ENCODE peak calls at places on chromosome 2, in ten cellular contexts. One of them, this sample, is unnamed.
A peak's percentile ranks its signal among the peaks of the same experiment; 100 is the strongest.

GRCh38 chr2:205766765-205767359 is 84.6 kb downstream of the NRP2 start:
- DNase-seq in sigmoid colon: peak; percentile 89
- DNase-seq in suprapubic skin: no peak
- DNase-seq in transverse colon: peak; percentile 68
- DNase-seq in K562: peak; percentile 40
- DNase-seq in GM23338: peak; percentile 89
- DNase-seq in H1: peak; percentile 73
- DNase-seq in GM12878: no peak
- DNase-seq in breast epithelium: no peak
- DNase-seq in SK-N-SH: peak; percentile 75
- DNase-seq in this sample: no peak

GRCh38 chr2:39435974-39436591 is 1.0 kb downstream of the MAP4K3 start:
- DNase-seq in transverse colon: no peak
- DNase-seq in H1: no peak
- DNase-seq in GM12878: no peak
- DNase-seq in sigmoid colon: no peak
- DNase-seq in GM23338: no peak
- DNase-seq in suprapubic skin: no peak
- DNase-seq in SK-N-SH: peak; percentile 73
- DNase-seq in K562: no peak
- DNase-seq in breast epithelium: no peak
- DNase-seq in this sample: no peak

GRCh38 chr2:8009010-8009597 is 672.8 kb upstream of the ID2 start:
- DNase-seq in suprapubic skin: no peak
- DNase-seq in SK-N-SH: no peak
- DNase-seq in breast epithelium: no peak
- DNase-seq in GM23338: no peak
- DNase-seq in GM12878: no peak
- DNase-seq in K562: peak; percentile 62
- DNase-seq in sigmoid colon: no peak
- DNase-seq in H1: peak; percentile 16
- DNase-seq in transverse colon: no peak
- DNase-seq in this sample: no peak

GRCh38 chr2:207258191-207258991 is 92.6 kb upstream of the KLF7 start:
- DNase-seq in K562: no peak
- DNase-seq in breast epithelium: peak; percentile 67
- DNase-seq in transverse colon: peak; percentile 78
- DNase-seq in suprapubic skin: no peak
- DNase-seq in SK-N-SH: no peak
- DNase-seq in H1: no peak
- DNase-seq in sigmoid colon: peak; percentile 95
- DNase-seq in GM12878: no peak
- DNase-seq in GM23338: no peak
- DNase-seq in this sample: no peak

GRCh38 chr2:193549661-193550060 is 1354.9 kb upstream of the TMEFF2 start:
- DNase-seq in GM23338: no peak
- DNase-seq in H1: no peak
- DNase-seq in transverse colon: no peak
- DNase-seq in sigmoid colon: no peak
- DNase-seq in breast epithelium: no peak
- DNase-seq in GM12878: no peak
- DNase-seq in K562: no peak
- DNase-seq in SK-N-SH: no peak
- DNase-seq in suprapubic skin: no peak
- DNase-seq in this sample: no peak

GRCh38 chr2:239013670-239013960 is 165.7 kb downstream of the TWIST2 start:
- DNase-seq in sigmoid colon: no peak
- DNase-seq in breast epithelium: no peak
- DNase-seq in GM12878: no peak
- DNase-seq in SK-N-SH: no peak
- DNase-seq in suprapubic skin: no peak
- DNase-seq in K562: no peak
- DNase-seq in H1: no peak
- DNase-seq in transverse colon: no peak
- DNase-seq in GM23338: no peak
- DNase-seq in this sample: no peak

GRCh38 chr2:191983186-191983585 is 136.3 kb upstream of the CAVIN2 start:
- DNase-seq in H1: no peak
- DNase-seq in SK-N-SH: no peak
- DNase-seq in transverse colon: no peak
- DNase-seq in GM23338: no peak
- DNase-seq in sigmoid colon: no peak
- DNase-seq in GM12878: no peak
- DNase-seq in K562: no peak
- DNase-seq in suprapubic skin: no peak
- DNase-seq in breast epithelium: no peak
- DNase-seq in this sample: no peak

GRCh38 chr2:218230882-218231281 is 13.9 kb downstream of the ARPC2 start:
- DNase-seq in breast epithelium: no peak
- DNase-seq in H1: no peak
- DNase-seq in K562: peak; percentile 25
- DNase-seq in GM23338: peak; percentile 37
- DNase-seq in sigmoid colon: no peak
- DNase-seq in SK-N-SH: peak; percentile 19
- DNase-seq in transverse colon: peak; percentile 59
- DNase-seq in GM12878: no peak
- DNase-seq in suprapubic skin: no peak
- DNase-seq in this sample: no peak

GRCh38 chr2:60764736-60765534 is 8.9 kb downstream of the PAPOLG start:
- DNase-seq in GM12878: no peak
- DNase-seq in H1: no peak
- DNase-seq in suprapubic skin: no peak
- DNase-seq in breast epithelium: no peak
- DNase-seq in transverse colon: no peak
- DNase-seq in GM23338: no peak
- DNase-seq in sigmoid colon: no peak
- DNase-seq in SK-N-SH: no peak
- DNase-seq in K562: no peak
- DNase-seq in this sample: no peak

DNA sequence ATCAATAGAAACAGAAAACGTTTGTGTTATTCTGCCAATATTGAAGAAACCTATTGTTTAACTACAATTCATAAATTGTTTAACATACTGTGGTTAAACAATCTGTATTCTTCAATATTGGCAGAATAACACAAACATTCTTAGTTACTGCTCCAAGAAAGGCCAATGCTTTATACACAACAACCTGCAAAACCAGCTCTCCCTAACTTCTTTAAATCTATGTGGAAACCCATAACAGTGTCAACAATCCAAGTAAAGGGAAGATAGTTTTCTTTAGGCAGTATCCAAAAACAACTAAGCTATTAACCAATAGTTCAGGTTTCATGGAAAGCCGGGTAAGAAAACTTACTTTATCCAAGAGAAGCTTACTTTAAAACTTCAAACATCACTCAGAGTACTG is 6.2 kb upstream of the RBM45 start:
- DNase-seq in K562: no peak
- DNase-seq in SK-N-SH: no peak
- DNase-seq in suprapubic skin: no peak
- DNase-seq in GM23338: no peak
- DNase-seq in transverse colon: no peak
- DNase-seq in H1: no peak
- DNase-seq in GM12878: no peak
- DNase-seq in breast epithelium: no peak
- DNase-seq in sigmoid colon: no peak
- DNase-seq in this sample: no peak
- TF ChIP-seq POLR2AphosphoS5 in K562: no peak
- TF ChIP-seq POLR2AphosphoS5 in SK-N-SH: no peak
- TF ChIP-seq POLR2AphosphoS5 in suprapubic skin: no peak
- TF ChIP-seq POLR2AphosphoS5 in GM23338: no peak
- TF ChIP-seq POLR2AphosphoS5 in transverse colon: no peak
- TF ChIP-seq POLR2AphosphoS5 in H1: no peak
- TF ChIP-seq POLR2AphosphoS5 in GM12878: no peak
- TF ChIP-seq POLR2AphosphoS5 in breast epithelium: no peak
- TF ChIP-seq POLR2AphosphoS5 in sigmoid colon: no peak
- TF ChIP-seq POLR2AphosphoS5 in this sample: no peak

DNA sequence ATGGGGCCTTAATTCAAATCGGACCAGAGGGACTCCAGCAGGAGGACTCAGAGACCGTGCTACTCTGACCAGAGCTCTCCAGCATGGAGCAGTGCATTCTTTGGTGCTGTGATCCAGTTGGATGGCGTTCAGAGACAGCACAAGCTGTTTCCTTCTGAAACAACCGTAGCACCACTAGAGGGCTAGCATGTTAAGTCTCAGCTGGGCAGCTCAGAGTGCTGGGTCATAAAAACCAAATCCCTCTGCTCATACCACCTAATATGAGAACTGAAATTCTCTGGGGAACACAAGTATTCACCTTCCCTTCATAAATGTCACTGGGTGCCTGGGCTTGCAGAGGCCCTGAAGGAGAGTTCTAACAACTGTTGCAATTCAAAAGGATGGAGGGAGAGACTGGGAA is 97.7 kb upstream of the TFCP2L1 start:
- DNase-seq in GM12878: no peak
- DNase-seq in K562: no peak
- DNase-seq in suprapubic skin: no peak
- DNase-seq in GM23338: peak; percentile 44
- DNase-seq in breast epithelium: no peak
- DNase-seq in transverse colon: no peak
- DNase-seq in SK-N-SH: no peak
- DNase-seq in H1: no peak
- DNase-seq in sigmoid colon: no peak
- DNase-seq in this sample: no peak
- TF ChIP-seq CTCF in GM12878: peak; percentile 26
- TF ChIP-seq CTCF in K562: no peak
- TF ChIP-seq CTCF in suprapubic skin: no peak
- TF ChIP-seq CTCF in GM23338: peak; percentile 42
- TF ChIP-seq CTCF in breast epithelium: no peak
- TF ChIP-seq CTCF in transverse colon: no peak
- TF ChIP-seq CTCF in SK-N-SH: peak; percentile 8
- TF ChIP-seq CTCF in H1: peak; percentile 11
- TF ChIP-seq CTCF in sigmoid colon: no peak
- TF ChIP-seq CTCF in this sample: no peak

GRCh38 chr2:66667288-66667780 is 232.4 kb downstream of the MEIS1 start:
- DNase-seq in H1: no peak
- DNase-seq in suprapubic skin: no peak
- DNase-seq in transverse colon: no peak
- DNase-seq in GM12878: no peak
- DNase-seq in K562: no peak
- DNase-seq in SK-N-SH: no peak
- DNase-seq in breast epithelium: no peak
- DNase-seq in GM23338: no peak
- DNase-seq in sigmoid colon: no peak
- DNase-seq in this sample: no peak

GRCh38 chr2:66660804-66661203 is 225.9 kb downstream of the MEIS1 start:
- DNase-seq in breast epithelium: no peak
- DNase-seq in sigmoid colon: no peak
- DNase-seq in suprapubic skin: no peak
- DNase-seq in H1: no peak
- DNase-seq in GM12878: no peak
- DNase-seq in transverse colon: no peak
- DNase-seq in GM23338: no peak
- DNase-seq in K562: no peak
- DNase-seq in SK-N-SH: no peak
- DNase-seq in this sample: no peak

GRCh38 chr2:66661253-66662173 is 226.6 kb downstream of the MEIS1 start:
- DNase-seq in GM12878: no peak
- DNase-seq in GM23338: no peak
- DNase-seq in transverse colon: no peak
- DNase-seq in K562: no peak
- DNase-seq in H1: no peak
- DNase-seq in breast epithelium: no peak
- DNase-seq in sigmoid colon: no peak
- DNase-seq in suprapubic skin: no peak
- DNase-seq in SK-N-SH: no peak
- DNase-seq in this sample: no peak

GRCh38 chr2:66667852-66668251 is 232.9 kb downstream of the MEIS1 start:
- DNase-seq in breast epithelium: no peak
- DNase-seq in GM23338: no peak
- DNase-seq in transverse colon: no peak
- DNase-seq in SK-N-SH: no peak
- DNase-seq in suprapubic skin: no peak
- DNase-seq in sigmoid colon: no peak
- DNase-seq in GM12878: no peak
- DNase-seq in K562: no peak
- DNase-seq in H1: no peak
- DNase-seq in this sample: no peak

DNA sequence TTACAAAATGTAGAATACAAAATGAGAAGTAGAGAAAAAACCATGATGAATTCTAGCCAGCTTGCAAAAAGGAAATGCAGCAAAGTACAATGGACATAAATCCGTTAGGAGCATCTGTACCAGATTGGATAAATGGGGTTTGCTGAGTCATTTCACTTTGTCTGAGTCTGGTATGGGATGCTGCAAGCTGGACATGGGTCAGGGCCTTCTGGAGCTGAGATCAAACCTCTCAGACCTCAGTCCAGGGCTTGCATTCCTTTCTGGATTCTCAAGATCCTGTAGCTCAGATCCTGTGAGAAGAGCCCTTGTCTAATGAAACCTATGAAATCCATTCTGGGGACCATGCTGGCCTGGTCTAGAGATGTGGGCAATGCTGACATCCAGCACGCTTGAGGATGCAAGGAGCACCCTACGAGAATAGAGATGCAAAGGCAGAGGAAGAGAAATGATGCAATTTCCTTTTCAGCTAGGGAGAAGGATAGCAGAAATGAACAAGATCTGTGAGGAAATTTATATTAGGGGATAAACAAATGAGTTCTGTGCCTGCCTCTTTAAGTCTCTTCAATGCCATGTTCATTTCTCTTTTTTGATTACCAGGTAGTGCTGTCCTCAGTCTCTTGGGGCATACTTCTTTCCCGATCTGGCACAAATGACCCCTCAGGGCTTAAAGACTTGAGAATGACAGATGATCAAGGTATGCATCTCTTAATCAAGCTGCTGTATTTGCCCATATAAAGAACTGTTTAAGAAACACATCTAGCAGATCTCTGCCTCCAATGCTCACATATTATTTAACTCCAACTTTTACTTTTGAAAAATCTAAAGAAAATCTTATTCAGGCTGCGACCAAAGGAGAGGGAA is 230.4 kb downstream of the MEIS1 start:
- DNase-seq in K562: no peak
- DNase-seq in sigmoid colon: no peak
- DNase-seq in GM23338: no peak
- DNase-seq in H1: no peak
- DNase-seq in SK-N-SH: no peak
- DNase-seq in suprapubic skin: no peak
- DNase-seq in transverse colon: no peak
- DNase-seq in breast epithelium: no peak
- DNase-seq in GM12878: no peak
- DNase-seq in this sample: no peak
- H3K4me3 ChIP-seq in K562: no peak overlapping the region
- H3K4me3 ChIP-seq in sigmoid colon: no peak overlapping the region
- H3K4me3 ChIP-seq in GM23338: no peak overlapping the region
- H3K4me3 ChIP-seq in H1: no peak overlapping the region
- H3K4me3 ChIP-seq in SK-N-SH: no peak overlapping the region
- H3K4me3 ChIP-seq in suprapubic skin: no peak overlapping the region
- H3K4me3 ChIP-seq in transverse colon: no peak overlapping the region
- H3K4me3 ChIP-seq in breast epithelium: no peak overlapping the region
- H3K4me3 ChIP-seq in GM12878: no peak overlapping the region
- H3K4me3 ChIP-seq in this sample: no peak overlapping the region

DNA sequence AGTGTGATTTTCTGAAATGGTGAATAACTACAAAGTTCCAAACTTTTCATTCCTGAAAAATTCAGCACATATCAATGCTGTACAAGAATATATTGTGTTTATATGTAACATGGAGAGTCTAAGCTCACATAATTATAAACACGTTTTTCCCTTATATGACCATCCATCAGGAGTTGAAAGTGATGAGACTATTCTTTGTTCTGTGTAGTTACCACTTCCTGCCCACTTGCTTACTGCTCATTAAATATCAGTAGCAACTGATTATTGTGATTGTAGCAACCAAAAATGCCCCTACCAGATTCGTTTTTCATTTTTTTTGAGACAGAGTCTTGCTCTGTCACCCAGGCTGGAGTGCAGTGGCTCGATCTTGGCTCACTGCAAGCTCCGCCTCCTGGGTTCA is 30.8 kb downstream of the OTX1 start:
- DNase-seq in suprapubic skin: no peak
- DNase-seq in transverse colon: no peak
- DNase-seq in sigmoid colon: no peak
- DNase-seq in GM23338: no peak
- DNase-seq in GM12878: no peak
- DNase-seq in breast epithelium: no peak
- DNase-seq in K562: no peak
- DNase-seq in H1: no peak
- DNase-seq in SK-N-SH: no peak
- DNase-seq in this sample: no peak
- TF ChIP-seq POLR2AphosphoS5 in suprapubic skin: no peak
- TF ChIP-seq POLR2AphosphoS5 in transverse colon: no peak
- TF ChIP-seq POLR2AphosphoS5 in sigmoid colon: no peak
- TF ChIP-seq POLR2AphosphoS5 in GM23338: no peak
- TF ChIP-seq POLR2AphosphoS5 in GM12878: no peak
- TF ChIP-seq POLR2AphosphoS5 in breast epithelium: no peak
- TF ChIP-seq POLR2AphosphoS5 in K562: no peak
- TF ChIP-seq POLR2AphosphoS5 in H1: no peak
- TF ChIP-seq POLR2AphosphoS5 in SK-N-SH: no peak
- TF ChIP-seq POLR2AphosphoS5 in this sample: no peak